ENCODE peak calls at places on chromosomes 12 and 14, in seven cellular contexts. One of them, this sample, is unnamed.

GRCh38 chr14:71734076-71734475 is 198.2 kb upstream of the RGS6 start:
- DNase-seq in CD4-positive, alpha-beta T cell: no peak
- DNase-seq in mucosa of descending colon: no peak
- DNase-seq in endothelial cell: no peak
- DNase-seq in fibroblast of mammary gland: no peak
- DNase-seq in GM12865: no peak
- DNase-seq in cardiac fibroblast: no peak
- DNase-seq in this sample: no peak

GRCh38 chr14:50425816-50426215 is 29.1 kb upstream of the CDKL1 start:
- DNase-seq in GM12865: no peak
- DNase-seq in cardiac fibroblast: peak; percentile 58
- DNase-seq in CD4-positive, alpha-beta T cell: no peak
- DNase-seq in endothelial cell: no peak
- DNase-seq in fibroblast of mammary gland: peak; percentile 38
- DNase-seq in mucosa of descending colon: no peak
- DNase-seq in this sample: no peak

GRCh38 chr14:91350813-91351507 is 66.7 kb downstream of the CCDC88C start:
- DNase-seq in cardiac fibroblast: no peak
- DNase-seq in endothelial cell: no peak
- DNase-seq in fibroblast of mammary gland: peak; percentile 4
- DNase-seq in mucosa of descending colon: peak; percentile 34
- DNase-seq in CD4-positive, alpha-beta T cell: peak; percentile 53
- DNase-seq in GM12865: peak; percentile 92
- DNase-seq in this sample: no peak

GRCh38 chr14:92603309-92604257 is 90.0 kb downstream of the RIN3 start:
- DNase-seq in fibroblast of mammary gland: peak; percentile 71
- DNase-seq in cardiac fibroblast: peak; percentile 93
- DNase-seq in mucosa of descending colon: no peak
- DNase-seq in GM12865: no peak
- DNase-seq in endothelial cell: no peak
- DNase-seq in CD4-positive, alpha-beta T cell: peak; percentile 63
- DNase-seq in this sample: no peak

GRCh38 chr12:49503674-49504180 is 35.1 kb upstream of the KCNH3 start:
- DNase-seq in endothelial cell: no peak
- DNase-seq in cardiac fibroblast: peak; percentile 70
- DNase-seq in CD4-positive, alpha-beta T cell: no peak
- DNase-seq in fibroblast of mammary gland: peak; percentile 55
- DNase-seq in mucosa of descending colon: peak; percentile 47
- DNase-seq in GM12865: no peak
- DNase-seq in this sample: no peak

GRCh38 chr14:75280831-75281690 is 2.4 kb downstream of the FOS start:
- DNase-seq in endothelial cell: no peak
- DNase-seq in GM12865: no peak
- DNase-seq in fibroblast of mammary gland: no peak
- DNase-seq in cardiac fibroblast: peak; percentile 87
- DNase-seq in mucosa of descending colon: no peak
- DNase-seq in CD4-positive, alpha-beta T cell: peak; percentile 35
- DNase-seq in this sample: no peak

GRCh38 chr12:96908170-96908675 is 1.2 kb downstream of the NEDD1 start:
- DNase-seq in GM12865: peak; percentile 33
- DNase-seq in endothelial cell: no peak
- DNase-seq in cardiac fibroblast: no peak
- DNase-seq in mucosa of descending colon: peak; percentile 4
- DNase-seq in CD4-positive, alpha-beta T cell: no peak
- DNase-seq in fibroblast of mammary gland: no peak
- DNase-seq in this sample: no peak

GRCh38 chr12:9992296-9992695 is 6.6 kb downstream of the CLEC1B start:
- DNase-seq in CD4-positive, alpha-beta T cell: no peak
- DNase-seq in endothelial cell: no peak
- DNase-seq in cardiac fibroblast: no peak
- DNase-seq in mucosa of descending colon: no peak
- DNase-seq in GM12865: no peak
- DNase-seq in fibroblast of mammary gland: no peak
- DNase-seq in this sample: no peak

GRCh38 chr12:97408363-97408762 is 54.2 kb upstream of the RMST start:
- DNase-seq in CD4-positive, alpha-beta T cell: no peak
- DNase-seq in fibroblast of mammary gland: no peak
- DNase-seq in endothelial cell: no peak
- DNase-seq in cardiac fibroblast: no peak
- DNase-seq in mucosa of descending colon: no peak
- DNase-seq in GM12865: no peak
- DNase-seq in this sample: no peak

GRCh38 chr14:90775441-90775840 is 40.8 kb downstream of the TTC7B start:
- DNase-seq in GM12865: no peak
- DNase-seq in cardiac fibroblast: no peak
- DNase-seq in fibroblast of mammary gland: no peak
- DNase-seq in CD4-positive, alpha-beta T cell: no peak
- DNase-seq in mucosa of descending colon: no peak
- DNase-seq in endothelial cell: no peak
- DNase-seq in this sample: no peak

GRCh38 chr12:50024227-50024626 is 1.1 kb downstream of the RACGAP1 start:
- DNase-seq in endothelial cell: no peak
- DNase-seq in mucosa of descending colon: no peak
- DNase-seq in fibroblast of mammary gland: no peak
- DNase-seq in CD4-positive, alpha-beta T cell: no peak
- DNase-seq in cardiac fibroblast: no peak
- DNase-seq in GM12865: no peak
- DNase-seq in this sample: no peak

GRCh38 chr14:95850429-95850828 is 26.2 kb upstream of the TUNAR start:
- DNase-seq in mucosa of descending colon: no peak
- DNase-seq in cardiac fibroblast: no peak
- DNase-seq in GM12865: no peak
- DNase-seq in CD4-positive, alpha-beta T cell: no peak
- DNase-seq in endothelial cell: no peak
- DNase-seq in fibroblast of mammary gland: no peak
- DNase-seq in this sample: no peak

GRCh38 chr12:3527181-3527580 is 36.2 kb downstream of the PRMT8 start:
- DNase-seq in endothelial cell: no peak
- DNase-seq in GM12865: no peak
- DNase-seq in mucosa of descending colon: no peak
- DNase-seq in fibroblast of mammary gland: peak; percentile 83
- DNase-seq in cardiac fibroblast: peak; percentile 47
- DNase-seq in CD4-positive, alpha-beta T cell: no peak
- DNase-seq in this sample: no peak

GRCh38 chr12:132622437-132623071 is 4.0 kb downstream of the P2RX2 start:
- DNase-seq in GM12865: no peak
- DNase-seq in mucosa of descending colon: no peak
- DNase-seq in fibroblast of mammary gland: peak; percentile 81
- DNase-seq in CD4-positive, alpha-beta T cell: no peak
- DNase-seq in endothelial cell: no peak
- DNase-seq in cardiac fibroblast: peak; percentile 83
- DNase-seq in this sample: no peak

GRCh38 chr12:104279164-104279563 is 24.4 kb upstream of the EID3 start:
- DNase-seq in fibroblast of mammary gland: no peak
- DNase-seq in mucosa of descending colon: no peak
- DNase-seq in GM12865: no peak
- DNase-seq in endothelial cell: no peak
- DNase-seq in cardiac fibroblast: no peak
- DNase-seq in CD4-positive, alpha-beta T cell: no peak
- DNase-seq in this sample: no peak

GRCh38 chr12:52813203-52813819 is 605 bp downstream of the KRT4 start:
- DNase-seq in GM12865: no peak
- DNase-seq in cardiac fibroblast: no peak
- DNase-seq in CD4-positive, alpha-beta T cell: no peak
- DNase-seq in fibroblast of mammary gland: no peak
- DNase-seq in endothelial cell: no peak
- DNase-seq in mucosa of descending colon: no peak
- DNase-seq in this sample: no peak

GRCh38 chr14:88551936-88552565 is 2.8 kb downstream of the PTPN21 start:
- DNase-seq in mucosa of descending colon: no peak
- DNase-seq in fibroblast of mammary gland: peak; percentile 27
- DNase-seq in GM12865: no peak
- DNase-seq in CD4-positive, alpha-beta T cell: no peak
- DNase-seq in endothelial cell: peak; percentile 18
- DNase-seq in cardiac fibroblast: peak; percentile 32
- DNase-seq in this sample: no peak

GRCh38 chr14:53338192-53338591 is 185.1 kb upstream of the DDHD1 start:
- DNase-seq in mucosa of descending colon: no peak
- DNase-seq in fibroblast of mammary gland: peak; percentile 53
- DNase-seq in cardiac fibroblast: peak; percentile 39
- DNase-seq in endothelial cell: no peak
- DNase-seq in CD4-positive, alpha-beta T cell: no peak
- DNase-seq in GM12865: no peak
- DNase-seq in this sample: no peak

GRCh38 chr12:107088912-107089311 is 4.4 kb downstream of the CRY1 start:
- DNase-seq in mucosa of descending colon: no peak
- DNase-seq in cardiac fibroblast: no peak
- DNase-seq in endothelial cell: no peak
- DNase-seq in GM12865: no peak
- DNase-seq in fibroblast of mammary gland: no peak
- DNase-seq in CD4-positive, alpha-beta T cell: no peak
- DNase-seq in this sample: no peak

GRCh38 chr14:73620268-73620667 is 8.0 kb downstream of the ACOT6 start:
- DNase-seq in endothelial cell: no peak
- DNase-seq in CD4-positive, alpha-beta T cell: no peak
- DNase-seq in cardiac fibroblast: no peak
- DNase-seq in GM12865: no peak
- DNase-seq in mucosa of descending colon: no peak
- DNase-seq in fibroblast of mammary gland: no peak
- DNase-seq in this sample: no peak

GRCh38 chr12:57268264-57268663 is 17.3 kb upstream of the STAC3 start:
- DNase-seq in CD4-positive, alpha-beta T cell: no peak
- DNase-seq in GM12865: no peak
- DNase-seq in fibroblast of mammary gland: peak; percentile 57
- DNase-seq in mucosa of descending colon: no peak
- DNase-seq in endothelial cell: no peak
- DNase-seq in cardiac fibroblast: no peak
- DNase-seq in this sample: no peak

GRCh38 chr14:34368115-34368970 is 93.7 kb downstream of the SPTSSA start:
- DNase-seq in endothelial cell: no peak
- DNase-seq in GM12865: no peak
- DNase-seq in mucosa of descending colon: peak; percentile 57
- DNase-seq in fibroblast of mammary gland: peak; percentile 45
- DNase-seq in CD4-positive, alpha-beta T cell: no peak
- DNase-seq in cardiac fibroblast: peak; percentile 81
- DNase-seq in this sample: no peak

GRCh38 chr12:99271071-99271470 is 376.5 kb upstream of the GARIN6 start:
- DNase-seq in fibroblast of mammary gland: no peak
- DNase-seq in cardiac fibroblast: no peak
- DNase-seq in GM12865: no peak
- DNase-seq in CD4-positive, alpha-beta T cell: no peak
- DNase-seq in mucosa of descending colon: no peak
- DNase-seq in endothelial cell: no peak
- DNase-seq in this sample: no peak

GRCh38 chr12:19591951-19592350 is 152.7 kb downstream of the AEBP2 start:
- DNase-seq in endothelial cell: no peak
- DNase-seq in mucosa of descending colon: no peak
- DNase-seq in fibroblast of mammary gland: no peak
- DNase-seq in CD4-positive, alpha-beta T cell: no peak
- DNase-seq in cardiac fibroblast: no peak
- DNase-seq in GM12865: no peak
- DNase-seq in this sample: no peak

GRCh38 chr12:119673634-119674033 is 5.7 kb downstream of the PRKAB1 start:
- DNase-seq in fibroblast of mammary gland: no peak
- DNase-seq in endothelial cell: peak; percentile 24
- DNase-seq in GM12865: no peak
- DNase-seq in CD4-positive, alpha-beta T cell: no peak
- DNase-seq in cardiac fibroblast: no peak
- DNase-seq in mucosa of descending colon: peak; percentile 69
- DNase-seq in this sample: no peak

GRCh38 chr12:123917337-123917850 is 55.2 kb downstream of the CCDC92 start:
- DNase-seq in mucosa of descending colon: no peak
- DNase-seq in CD4-positive, alpha-beta T cell: no peak
- DNase-seq in cardiac fibroblast: no peak
- DNase-seq in GM12865: no peak
- DNase-seq in endothelial cell: no peak
- DNase-seq in fibroblast of mammary gland: no peak
- DNase-seq in this sample: no peak

DNA sequence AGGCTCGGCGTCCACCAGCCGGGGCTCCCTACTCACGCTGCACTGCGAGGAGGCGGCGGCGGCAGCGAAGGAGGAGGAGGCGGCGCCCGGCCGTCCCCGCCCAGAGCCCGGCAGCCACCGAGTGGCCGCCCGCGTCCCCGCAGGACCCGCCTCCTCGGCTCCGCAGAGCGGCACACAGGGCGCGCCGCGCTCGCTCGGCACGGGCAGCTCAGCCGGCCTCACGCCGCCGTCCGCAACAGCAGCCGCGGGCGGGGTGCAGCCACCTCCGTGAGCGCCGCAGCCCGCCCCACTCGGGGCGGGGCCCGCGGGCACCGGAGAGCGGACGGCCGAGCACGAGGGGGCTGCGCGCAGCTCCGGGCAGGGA is at the start of gene ATP2B1:
- DNase-seq in cardiac fibroblast: peak; percentile 92
- DNase-seq in mucosa of descending colon: peak; percentile 90
- DNase-seq in CD4-positive, alpha-beta T cell: peak; percentile 75
- DNase-seq in GM12865: peak; percentile 96
- DNase-seq in fibroblast of mammary gland: peak; percentile 77
- DNase-seq in endothelial cell: peak; percentile 78
- DNase-seq in this sample: peak; percentile 74
- TF ChIP-seq CTCF in cardiac fibroblast: no peak
- TF ChIP-seq CTCF in mucosa of descending colon: no peak
- TF ChIP-seq CTCF in CD4-positive, alpha-beta T cell: no peak
- TF ChIP-seq CTCF in GM12865: no peak
- TF ChIP-seq CTCF in fibroblast of mammary gland: no peak
- TF ChIP-seq CTCF in endothelial cell: no peak
- TF ChIP-seq CTCF in this sample: no peak

GRCh38 chr14:76956253-76957090 is 72.0 kb downstream of the IRF2BPL start:
- DNase-seq in endothelial cell: peak; percentile 81
- DNase-seq in GM12865: peak; percentile 89
- DNase-seq in mucosa of descending colon: peak; percentile 92
- DNase-seq in fibroblast of mammary gland: peak; percentile 90
- DNase-seq in cardiac fibroblast: peak; percentile 96
- DNase-seq in CD4-positive, alpha-beta T cell: peak; percentile 90
- DNase-seq in this sample: peak; percentile 76
- TF ChIP-seq CTCF in endothelial cell: no peak
- TF ChIP-seq CTCF in GM12865: no peak
- TF ChIP-seq CTCF in mucosa of descending colon: no peak
- TF ChIP-seq CTCF in fibroblast of mammary gland: no peak
- TF ChIP-seq CTCF in cardiac fibroblast: peak; percentile 11
- TF ChIP-seq CTCF in CD4-positive, alpha-beta T cell: no peak
- TF ChIP-seq CTCF in this sample: no peak

DNA sequence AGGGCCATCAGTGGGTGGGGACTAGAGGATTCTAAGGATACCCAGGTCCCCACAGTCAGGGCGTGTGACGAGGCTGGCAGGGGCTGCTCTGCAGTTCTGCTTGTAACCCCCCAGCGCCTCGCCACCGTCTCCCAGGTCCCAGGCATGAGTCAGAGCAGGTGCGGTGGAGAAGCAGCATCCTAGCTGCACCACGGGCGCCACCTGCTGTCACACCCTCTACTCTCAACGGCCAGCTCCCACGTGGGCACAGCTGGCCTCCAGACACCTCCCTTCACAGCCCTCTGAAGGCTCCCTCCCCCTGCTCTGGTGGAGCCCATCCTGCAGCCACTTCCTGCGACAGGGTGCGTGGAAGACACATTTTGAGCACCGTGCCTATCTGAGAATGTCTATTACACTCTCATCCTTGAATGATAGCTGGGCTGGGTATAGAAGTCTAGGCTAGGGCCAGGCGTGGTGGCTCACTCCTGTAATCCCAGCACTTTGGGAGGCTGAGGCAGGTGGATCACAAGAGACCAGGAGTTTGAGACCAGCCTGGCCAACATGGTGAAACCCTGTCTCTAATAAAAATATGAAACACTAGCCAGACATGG is 6.9 kb upstream of the NUDT14 start:
- DNase-seq in cardiac fibroblast: no peak
- DNase-seq in mucosa of descending colon: peak; percentile 74
- DNase-seq in CD4-positive, alpha-beta T cell: no peak
- DNase-seq in fibroblast of mammary gland: no peak
- DNase-seq in GM12865: no peak
- DNase-seq in endothelial cell: no peak
- DNase-seq in this sample: no peak
- TF ChIP-seq CTCF in cardiac fibroblast: no peak
- TF ChIP-seq CTCF in mucosa of descending colon: no peak
- TF ChIP-seq CTCF in CD4-positive, alpha-beta T cell: no peak
- TF ChIP-seq CTCF in fibroblast of mammary gland: no peak
- TF ChIP-seq CTCF in GM12865: no peak
- TF ChIP-seq CTCF in endothelial cell: no peak
- TF ChIP-seq CTCF in this sample: no peak

GRCh38 chr14:64937821-64938193 is 4.7 kb downstream of the GPX2 start:
- DNase-seq in cardiac fibroblast: peak; percentile 37
- DNase-seq in endothelial cell: no peak
- DNase-seq in fibroblast of mammary gland: peak; percentile 15
- DNase-seq in CD4-positive, alpha-beta T cell: no peak
- DNase-seq in GM12865: no peak
- DNase-seq in mucosa of descending colon: peak; percentile 2
- DNase-seq in this sample: no peak
- TF ChIP-seq CTCF in cardiac fibroblast: peak; percentile 12
- TF ChIP-seq CTCF in endothelial cell: no peak
- TF ChIP-seq CTCF in fibroblast of mammary gland: peak; percentile 20
- TF ChIP-seq CTCF in CD4-positive, alpha-beta T cell: no peak
- TF ChIP-seq CTCF in GM12865: no peak
- TF ChIP-seq CTCF in mucosa of descending colon: no peak
- TF ChIP-seq CTCF in this sample: no peak

This sample was measured in progenitor cell of endocrine pancreas.